ENCODE peak calls at places on chromosome 19, in eight cellular contexts. One of them, this sample, is unnamed.

GRCh38 chr19:43726736-43727592 is 11.1 kb downstream of the IRGC start:
- DNase-seq in stimulated activated CD4-positive, alpha-beta T cell treated with anti-CD3 and anti-CD28 coated beads, Interleukin-4, amount 100 ng/mL, for 24 hours: no peak
- DNase-seq in AG04450: no peak
- DNase-seq in AG08395: peak
- DNase-seq in NCI-H446 treated with DMSO at 0.1 percent for 48 hours: no peak
- DNase-seq in CD4-positive, CD25-positive, alpha-beta regulatory T cell: no peak
- DNase-seq in AG09309: no peak
- DNase-seq in activated naive CD4-positive, alpha-beta T cell treated with anti-CD3 and anti-CD28 coated beads for 36 hours: no peak
- DNase-seq in this sample: no peak

GRCh38 chr19:52022193-52022592 is 6.0 kb downstream of the ZNF614 start:
- DNase-seq in activated naive CD4-positive, alpha-beta T cell treated with anti-CD3 and anti-CD28 coated beads for 36 hours: no peak
- DNase-seq in stimulated activated CD4-positive, alpha-beta T cell treated with anti-CD3 and anti-CD28 coated beads, Interleukin-4, amount 100 ng/mL, for 24 hours: no peak
- DNase-seq in CD4-positive, CD25-positive, alpha-beta regulatory T cell: no peak
- DNase-seq in NCI-H446 treated with DMSO at 0.1 percent for 48 hours: no peak
- DNase-seq in AG09309: no peak
- DNase-seq in AG08395: no peak
- DNase-seq in AG04450: no peak
- DNase-seq in this sample: no peak

GRCh38 chr19:19679176-19680073 is 10.8 kb downstream of the ZNF101 start:
- DNase-seq in AG09309: no peak
- DNase-seq in stimulated activated CD4-positive, alpha-beta T cell treated with anti-CD3 and anti-CD28 coated beads, Interleukin-4, amount 100 ng/mL, for 24 hours: no peak
- DNase-seq in NCI-H446 treated with DMSO at 0.1 percent for 48 hours: no peak
- DNase-seq in CD4-positive, CD25-positive, alpha-beta regulatory T cell: no peak
- DNase-seq in activated naive CD4-positive, alpha-beta T cell treated with anti-CD3 and anti-CD28 coated beads for 36 hours: no peak
- DNase-seq in AG08395: no peak
- DNase-seq in AG04450: no peak
- DNase-seq in this sample: no peak

GRCh38 chr19:439167-439900 is 21.5 kb downstream of the SHC2 start:
- DNase-seq in NCI-H446 treated with DMSO at 0.1 percent for 48 hours: no peak
- DNase-seq in AG04450: no peak
- DNase-seq in stimulated activated CD4-positive, alpha-beta T cell treated with anti-CD3 and anti-CD28 coated beads, Interleukin-4, amount 100 ng/mL, for 24 hours: no peak
- DNase-seq in CD4-positive, CD25-positive, alpha-beta regulatory T cell: no peak
- DNase-seq in AG08395: no peak
- DNase-seq in activated naive CD4-positive, alpha-beta T cell treated with anti-CD3 and anti-CD28 coated beads for 36 hours: no peak
- DNase-seq in AG09309: no peak
- DNase-seq in this sample: no peak

GRCh38 chr19:10052602-10053360 is 33.3 kb upstream of the SHFL start:
- DNase-seq in AG09309: no peak
- DNase-seq in NCI-H446 treated with DMSO at 0.1 percent for 48 hours: no peak
- DNase-seq in activated naive CD4-positive, alpha-beta T cell treated with anti-CD3 and anti-CD28 coated beads for 36 hours: no peak
- DNase-seq in stimulated activated CD4-positive, alpha-beta T cell treated with anti-CD3 and anti-CD28 coated beads, Interleukin-4, amount 100 ng/mL, for 24 hours: no peak
- DNase-seq in AG04450: no peak
- DNase-seq in AG08395: no peak
- DNase-seq in CD4-positive, CD25-positive, alpha-beta regulatory T cell: no peak
- DNase-seq in this sample: no peak

GRCh38 chr19:32767951-32768679 is 48.5 kb downstream of the TDRD12 start:
- DNase-seq in CD4-positive, CD25-positive, alpha-beta regulatory T cell: no peak
- DNase-seq in AG09309: no peak
- DNase-seq in AG08395: no peak
- DNase-seq in activated naive CD4-positive, alpha-beta T cell treated with anti-CD3 and anti-CD28 coated beads for 36 hours: no peak
- DNase-seq in AG04450: no peak
- DNase-seq in stimulated activated CD4-positive, alpha-beta T cell treated with anti-CD3 and anti-CD28 coated beads, Interleukin-4, amount 100 ng/mL, for 24 hours: no peak
- DNase-seq in NCI-H446 treated with DMSO at 0.1 percent for 48 hours: no peak
- DNase-seq in this sample: no peak

GRCh38 chr19:14563989-14564650 is 7.7 kb downstream of the NDUFB7 start:
- DNase-seq in stimulated activated CD4-positive, alpha-beta T cell treated with anti-CD3 and anti-CD28 coated beads, Interleukin-4, amount 100 ng/mL, for 24 hours: peak
- DNase-seq in AG09309: no peak
- DNase-seq in AG08395: peak
- DNase-seq in activated naive CD4-positive, alpha-beta T cell treated with anti-CD3 and anti-CD28 coated beads for 36 hours: peak
- DNase-seq in CD4-positive, CD25-positive, alpha-beta regulatory T cell: no peak
- DNase-seq in NCI-H446 treated with DMSO at 0.1 percent for 48 hours: no peak
- DNase-seq in AG04450: no peak
- DNase-seq in this sample: peak

GRCh38 chr19:719636-720377 is 11.1 kb downstream of the PALM start:
- DNase-seq in AG04450: no peak
- DNase-seq in stimulated activated CD4-positive, alpha-beta T cell treated with anti-CD3 and anti-CD28 coated beads, Interleukin-4, amount 100 ng/mL, for 24 hours: no peak
- DNase-seq in CD4-positive, CD25-positive, alpha-beta regulatory T cell: no peak
- DNase-seq in AG09309: no peak
- DNase-seq in AG08395: no peak
- DNase-seq in NCI-H446 treated with DMSO at 0.1 percent for 48 hours: no peak
- DNase-seq in activated naive CD4-positive, alpha-beta T cell treated with anti-CD3 and anti-CD28 coated beads for 36 hours: no peak
- DNase-seq in this sample: no peak

GRCh38 chr19:53057904-53058579 is 13.5 kb downstream of the ERVV-2 start:
- DNase-seq in CD4-positive, CD25-positive, alpha-beta regulatory T cell: no peak
- DNase-seq in NCI-H446 treated with DMSO at 0.1 percent for 48 hours: no peak
- DNase-seq in stimulated activated CD4-positive, alpha-beta T cell treated with anti-CD3 and anti-CD28 coated beads, Interleukin-4, amount 100 ng/mL, for 24 hours: no peak
- DNase-seq in AG09309: no peak
- DNase-seq in AG04450: no peak
- DNase-seq in activated naive CD4-positive, alpha-beta T cell treated with anti-CD3 and anti-CD28 coated beads for 36 hours: peak
- DNase-seq in AG08395: no peak
- DNase-seq in this sample: no peak

GRCh38 chr19:15675560-15675959 is 2.7 kb downstream of the CYP4F12 start:
- DNase-seq in stimulated activated CD4-positive, alpha-beta T cell treated with anti-CD3 and anti-CD28 coated beads, Interleukin-4, amount 100 ng/mL, for 24 hours: no peak
- DNase-seq in AG04450: no peak
- DNase-seq in AG08395: no peak
- DNase-seq in CD4-positive, CD25-positive, alpha-beta regulatory T cell: no peak
- DNase-seq in AG09309: no peak
- DNase-seq in activated naive CD4-positive, alpha-beta T cell treated with anti-CD3 and anti-CD28 coated beads for 36 hours: no peak
- DNase-seq in NCI-H446 treated with DMSO at 0.1 percent for 48 hours: no peak
- DNase-seq in this sample: no peak